ENCODE peak calls at places on chromosomes 7 and 10, in six cellular contexts. D is mesendoderm, Q is IMR-90, S is neuronal stem cell, A is H1, E is H9. O is an unnamed sample.

GRCh38 chr10:63703740-63704345 is 182.6 kb downstream of the REEP3 start:
- DNase-seq in D (no peak), Q (no peak), S (no peak), A (no peak), E (no peak), O (no peak)

GRCh38 chr7:139559364-139560105 is 36.0 kb downstream of the CLEC2L start:
- DNase-seq in D (no peak), Q (no peak), S (no peak), A (no peak), E (no peak), O (no peak)

GRCh38 chr10:51269816-51270215 is 195.5 kb downstream of the PRKG1 start:
- DNase-seq in D (no peak), Q (peak; percentile 75), S (no peak), A (no peak), E (no peak), O (no peak)

GRCh38 chr10:96840841-96841518 is 8.9 kb downstream of the LCOR start:
- DNase-seq in D (peak; percentile 77), Q (peak; percentile 60), S (no peak), A (no peak), E (no peak), O (peak; percentile 73)

GRCh38 chr7:48180981-48181380 is 9.7 kb downstream of the ABCA13 start:
- DNase-seq in D (no peak), Q (peak; percentile 63), S (no peak), A (no peak), E (no peak), O (no peak)

GRCh38 chr10:18681366-18681765 is 22.1 kb downstream of the ARL5B start:
- DNase-seq in D (no peak), Q (peak; percentile 50), S (no peak), A (no peak), E (no peak), O (peak; percentile 34)

GRCh38 chr7:143906895-143907294 is 4.9 kb upstream of the TCAF1 start:
- DNase-seq in D (peak; percentile 83), Q (no peak), S (peak; percentile 54), A (peak; percentile 69), E (peak; percentile 88), O (no peak)

GRCh38 chr7:83876593-83876992 is 227.7 kb upstream of the SEMA3E start:
- DNase-seq in D (peak; percentile 19), Q (peak; percentile 7), S (no peak), A (no peak), E (no peak), O (peak; percentile 25)

GRCh38 chr10:91565241-91565640 is 67.6 kb downstream of the PPP1R3C start:
- DNase-seq in D (no peak), Q (no peak), S (no peak), A (no peak), E (no peak), O (no peak)

GRCh38 chr7:47778153-47778661 is 170.1 kb downstream of the PKD1L1 start:
- DNase-seq in D (no peak), Q (no peak), S (no peak), A (no peak), E (no peak), O (no peak)

GRCh38 chr10:24579911-24580310 is 143.8 kb downstream of the ARHGAP21 start:
- DNase-seq in D (peak; percentile 28), Q (no peak), S (no peak), A (no peak), E (peak; percentile 45), O (no peak)

GRCh38 chr7:44969049-44969700 is 9.6 kb downstream of the MYO1G start:
- DNase-seq in D (no peak), Q (no peak), S (no peak), A (no peak), E (no peak), O (no peak)

GRCh38 chr10:79176949-79177602 is 108.3 kb downstream of the ZMIZ1 start:
- DNase-seq in D (no peak), Q (peak; percentile 43), S (no peak), A (no peak), E (no peak), O (peak; percentile 62)
- H2BK120ac ChIP-seq in D (no peak overlapping the region), Q (peak overlapping the region; percentile 83), S (no peak overlapping the region), A (no peak overlapping the region), E (no peak overlapping the region), O (peak overlapping the region; percentile 71)

GRCh38 chr7:148148456-148148855 is 442.1 kb upstream of the C7orf33 start:
- DNase-seq in D (no peak), Q (no peak), S (no peak), A (no peak), E (no peak), O (no peak)

GRCh38 chr7:148151778-148152177 is 438.8 kb upstream of the C7orf33 start:
- DNase-seq in D (peak; percentile 17), Q (no peak), S (no peak), A (no peak), E (no peak), O (no peak)

GRCh38 chr7:148147438-148147837 is 443.1 kb upstream of the C7orf33 start:
- DNase-seq in D (no peak), Q (no peak), S (no peak), A (no peak), E (no peak), O (no peak)

GRCh38 chr7:148153611-148154010 is 437.0 kb upstream of the C7orf33 start:
- DNase-seq in D (no peak), Q (no peak), S (no peak), A (no peak), E (no peak), O (peak; percentile 7)

DNA sequence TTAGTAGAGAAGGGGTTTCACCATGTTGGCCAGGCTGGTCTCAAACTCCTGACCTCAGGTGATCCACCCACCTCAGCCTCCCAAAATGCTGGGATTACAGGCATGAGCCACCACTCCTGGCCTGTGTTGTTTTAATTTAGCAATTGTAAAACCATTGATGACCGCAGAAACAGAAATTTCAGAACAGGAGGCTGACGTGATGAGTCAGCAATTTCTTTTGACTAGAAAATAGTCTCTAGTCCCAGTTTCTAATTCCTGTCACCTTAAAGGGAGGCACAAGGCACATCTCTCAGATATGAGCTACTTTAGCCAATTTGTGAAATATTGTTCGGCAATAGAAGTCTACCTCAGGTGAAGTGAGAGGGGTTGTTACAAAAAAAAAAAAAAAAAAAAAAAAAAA is 440.8 kb upstream of the C7orf33 start:
- DNase-seq in D (no peak), Q (no peak), S (no peak), A (no peak), E (no peak), O (no peak)
- H2BK15ac ChIP-seq in D (no peak overlapping the region), Q (no peak overlapping the region), S (no peak overlapping the region), A (no peak overlapping the region), E (no peak overlapping the region), O (no peak overlapping the region)

GRCh38 chr10:44978570-44979280 is at the start of gene DEPP1:
- DNase-seq in D (peak; percentile 94), Q (peak; percentile 93), S (no peak), A (peak; percentile 77), E (peak; percentile 92), O (peak; percentile 96)
- H3K79me1 ChIP-seq in D (no peaks in the 10 kb centered on the region), Q (peaks cover 73% of the 10 kb centered on the region), S (no peaks in the 10 kb centered on the region), A (no peaks in the 10 kb centered on the region), E (no peaks in the 10 kb centered on the region), O (peaks cover 12% of the 10 kb centered on the region)

GRCh38 chr7:74033372-74034311 is 5.7 kb downstream of the ELN start:
- DNase-seq in D (no peak), Q (no peak), S (no peak), A (no peak), E (no peak), O (peak; percentile 49)
- H2BK120ac ChIP-seq in D (no peak overlapping the region), Q (peak overlapping the region; percentile 27), S (no peak overlapping the region), A (no peak overlapping the region), E (no peak overlapping the region), O (no peak overlapping the region)

GRCh38 chr7:82704121-82704520 is 260.5 kb upstream of the CACNA2D1 start:
- DNase-seq in D (no peak), Q (no peak), S (no peak), A (no peak), E (no peak), O (no peak)
- H2BK15ac ChIP-seq in D (no peak overlapping the region), Q (no peak overlapping the region), S (no peak overlapping the region), A (no peak overlapping the region), E (no peak overlapping the region), O (no peak overlapping the region)

DNA sequence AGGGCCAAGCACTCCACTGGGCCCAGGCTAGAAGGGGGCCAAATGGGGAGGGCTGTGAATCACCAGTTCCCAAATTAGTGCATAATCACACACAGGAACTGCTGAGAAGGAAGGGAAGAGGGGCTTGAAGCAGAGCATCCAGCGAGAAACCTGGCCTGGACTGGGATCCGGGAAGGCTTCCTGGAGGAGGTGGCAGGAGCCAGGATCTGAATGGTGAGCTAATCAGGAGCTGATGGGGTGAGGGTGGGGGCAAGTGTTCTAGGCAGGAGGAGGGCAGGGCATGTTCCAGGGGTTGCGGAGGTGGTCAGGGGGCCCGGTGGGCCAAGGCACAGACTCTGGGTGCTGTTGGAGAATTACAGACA is 12.6 kb downstream of the PWWP2B start:
- DNase-seq in D (peak; percentile 65), Q (no peak), S (no peak), A (no peak), E (no peak), O (no peak)
- H3K79me1 ChIP-seq in D (peaks cover 5% of the 10 kb centered on the region), Q (peaks cover 16% of the 10 kb centered on the region), S (peaks cover 2% of the 10 kb centered on the region), A (peaks cover 6% of the 10 kb centered on the region), E (no peaks in the 10 kb centered on the region), O (peaks cover 44% of the 10 kb centered on the region)

DNA sequence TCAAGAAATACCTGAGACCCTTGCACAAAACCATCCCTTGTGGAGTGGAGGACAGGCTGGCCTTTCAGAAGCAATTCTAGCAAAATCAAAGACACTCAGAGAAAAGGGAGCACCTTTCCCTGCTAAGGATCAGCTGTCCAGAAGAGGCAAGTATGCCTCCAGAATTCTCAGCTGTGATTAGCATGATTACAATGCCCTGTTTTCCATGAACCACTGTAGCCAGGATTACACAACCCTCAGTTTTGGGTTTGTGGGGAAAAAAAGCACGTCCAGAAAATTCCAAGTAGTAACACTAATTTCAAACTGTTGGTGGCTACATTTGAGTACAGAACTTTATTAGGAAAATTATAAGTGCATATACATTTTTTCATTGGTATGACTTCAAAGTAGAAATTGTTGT is 15.0 kb downstream of the CXCL12 start:
- DNase-seq in D (no peak), Q (peak; percentile 8), S (no peak), A (no peak), E (no peak), O (peak; percentile 26)
- H2BK120ac ChIP-seq in D (no peak overlapping the region), Q (no peak overlapping the region), S (no peak overlapping the region), A (peak overlapping the region; percentile 56), E (no peak overlapping the region), O (no peak overlapping the region)

GRCh38 chr7:938546-939185 is 15.8 kb downstream of the ADAP1 start:
- DNase-seq in D (no peak), Q (no peak), S (no peak), A (no peak), E (no peak), O (no peak)
- H2BK15ac ChIP-seq in D (no peak overlapping the region), Q (no peak overlapping the region), S (peak overlapping the region; percentile 75), A (no peak overlapping the region), E (no peak overlapping the region), O (no peak overlapping the region)